ENCODE peak calls at places on chromosomes 7 and 10, in nine cellular contexts. L is transverse colon, E is A549, N is tibial nerve, M is sigmoid colon, G is GM12878, T is SK-N-SH, A is ovary, P is stomach. O is an unnamed sample.

GRCh38 chr7:90225181-90225580 is 13.6 kb downstream of the STEAP2 start:
- DNase-seq in N (no peak), M (no peak), P (no peak), G (no peak), T (no peak), L (no peak), E (no peak), A (no peak), O (no peak)

GRCh38 chr10:58856508-58857240 is 319.8 kb upstream of the PHYHIPL start:
- DNase-seq in A (no peak), P (no peak), N (no peak), M (no peak), L (no peak), T (no peak), E (peak), G (no peak), O (no peak)

GRCh38 chr10:60974463-60975149 is 30.6 kb upstream of the RHOBTB1 start:
- DNase-seq in A (no peak), N (no peak), P (no peak), E (no peak), L (no peak), M (no peak), T (no peak), G (no peak), O (no peak)

GRCh38 chr7:129882531-129882930 is 70.2 kb downstream of the UBE2H start:
- DNase-seq in M (no peak), L (no peak), G (no peak), A (no peak), N (no peak), T (no peak), E (no peak), P (no peak), O (no peak)

GRCh38 chr10:52774600-52775106 is 2.1 kb upstream of the MBL2 start:
- DNase-seq in L (no peak), P (no peak), E (no peak), N (no peak), G (no peak), M (no peak), T (no peak), A (no peak), O (no peak)

GRCh38 chr10:68271104-68271882 is 39.4 kb upstream of the ATOH7 start:
- DNase-seq in T (no peak), M (no peak), E (no peak), N (no peak), G (no peak), P (peak), L (no peak), A (no peak), O (no peak)

GRCh38 chr10:52566471-52567246 is 205.9 kb downstream of the MBL2 start:
- DNase-seq in N (no peak), T (peak), P (no peak), G (no peak), E (peak), M (no peak), A (no peak), L (no peak), O (no peak)

GRCh38 chr7:82740246-82740848 is 296.8 kb upstream of the CACNA2D1 start:
- DNase-seq in G (no peak), E (peak), L (peak), A (no peak), P (peak), N (no peak), M (no peak), T (peak), O (no peak)

GRCh38 chr10:44883581-44884331 is 27.4 kb upstream of the TMEM72 start:
- DNase-seq in G (no peak), A (no peak), N (no peak), P (no peak), T (no peak), L (no peak), M (no peak), E (no peak), O (no peak)

GRCh38 chr7:28114056-28114455 is 66.5 kb downstream of the JAZF1 start:
- DNase-seq in G (no peak), M (no peak), N (no peak), A (no peak), E (no peak), L (no peak), P (no peak), T (no peak), O (no peak)

GRCh38 chr10:132411561-132412253 is 14.7 kb downstream of the PWWP2B start:
- DNase-seq in A (peak), P (peak), L (peak), T (peak), N (no peak), G (no peak), E (no peak), M (no peak), O (no peak)

GRCh38 chr10:81116990-81117389 is 579.3 kb downstream of the SH2D4B start:
- DNase-seq in E (peak), A (no peak), T (peak), N (no peak), G (no peak), M (no peak), L (no peak), P (no peak), O (no peak)

GRCh38 chr7:130154501-130155317 is 50.5 kb downstream of the TMEM209 start:
- DNase-seq in A (peak), E (no peak), L (no peak), G (no peak), P (peak), T (peak), M (no peak), N (no peak), O (no peak)

GRCh38 chr7:129341838-129342806 is 92.1 kb upstream of the STRIP2 start:
- DNase-seq in G (no peak), E (no peak), P (no peak), M (no peak), T (no peak), A (no peak), L (no peak), N (no peak), O (no peak)

GRCh38 chr7:43559171-43559938 is 23.6 kb upstream of the STK17A start:
- DNase-seq in P (no peak), A (no peak), T (no peak), L (no peak), G (no peak), E (no peak), N (no peak), M (no peak), O (no peak)

GRCh38 chr10:110305767-110306451 is 1.2 kb upstream of the SMNDC1 start:
- DNase-seq in E (peak), N (no peak), M (no peak), L (peak), T (peak), G (peak), A (peak), P (peak), O (no peak)

GRCh38 chr10:115854740-115855435 is 418.1 kb downstream of the GFRA1 start:
- DNase-seq in T (no peak), A (no peak), N (no peak), G (no peak), P (no peak), L (no peak), E (no peak), M (no peak), O (no peak)

GRCh38 chr10:86888585-86889381 is 68.6 kb downstream of the MMRN2 start:
- DNase-seq in A (no peak), P (no peak), L (no peak), G (peak), T (no peak), E (no peak), N (no peak), M (no peak), O (no peak)

GRCh38 chr7:138246391-138246790 is 170.1 kb downstream of the AKR1D1 start:
- DNase-seq in A (no peak), M (no peak), L (no peak), T (no peak), G (no peak), E (no peak), N (no peak), P (no peak), O (no peak)

GRCh38 chr10:33880291-33880690 is 545.8 kb upstream of the NRP1 start:
- DNase-seq in L (no peak), N (no peak), E (no peak), P (no peak), G (no peak), T (no peak), M (no peak), A (no peak), O (no peak)

DNA sequence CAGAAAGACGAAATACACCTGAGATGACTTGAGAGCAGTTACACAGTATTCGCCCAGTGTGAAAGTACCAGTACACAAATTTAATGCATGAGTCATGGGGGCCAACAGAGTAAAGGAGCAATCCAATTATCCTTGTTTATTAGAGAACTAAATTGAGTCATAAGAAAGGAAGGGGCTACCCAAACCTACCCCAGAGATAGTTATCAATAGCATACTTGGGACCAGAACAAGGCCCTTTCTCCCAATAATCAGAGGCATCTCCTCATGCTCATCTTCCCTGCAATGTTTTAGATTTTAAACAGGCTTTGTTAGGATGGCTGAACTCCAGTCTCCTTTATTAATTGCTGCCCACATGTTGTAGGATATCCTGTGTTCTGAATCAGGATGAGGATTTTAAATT is 239.7 kb upstream of the LRGUK start:
- DNase-seq in P (no peak), E (no peak), L (no peak), N (no peak), T (peak), G (no peak), A (no peak), M (no peak), O (no peak)
- H3K4me3 ChIP-seq in P (no peak), E (no peak), L (no peak), N (no peak), T (no peak), G (no peak), A (no peak), M (no peak), O (no peak)

GRCh38 chr10:87973635-87974034 is 110.2 kb downstream of the PTEN start:
- DNase-seq in E (no peak), M (no peak), P (no peak), A (no peak), T (no peak), N (no peak), G (no peak), L (no peak), O (no peak)
- H3K27ac ChIP-seq in E (no peak), M (no peak), P (no peak), A (no peak), T (peak), N (no peak), G (no peak), L (no peak), O (no peak)

DNA sequence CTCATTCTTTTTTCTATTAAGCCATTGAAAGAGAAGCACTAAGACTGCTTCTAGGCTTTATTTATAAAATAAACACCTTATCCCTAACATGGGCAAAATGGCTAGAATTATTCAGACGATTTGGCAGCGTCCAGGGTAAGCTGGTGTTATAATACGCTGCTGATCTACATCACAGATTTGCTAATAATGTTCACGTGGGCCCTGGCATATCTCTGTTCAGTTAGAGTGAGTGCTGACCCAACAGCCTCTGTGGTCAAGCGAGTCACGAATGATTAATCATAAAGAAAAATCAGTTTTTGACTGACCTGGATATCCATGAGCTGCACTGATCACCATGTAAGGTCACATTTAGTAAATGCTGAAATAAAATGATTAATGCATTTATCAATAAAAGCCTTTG is 28.4 kb upstream of the CBLL1 start:
- DNase-seq in A (no peak), E (no peak), G (no peak), M (no peak), L (no peak), T (no peak), N (no peak), P (no peak), O (no peak)
- TF ChIP-seq EP300 in A (no peak), E (no peak), G (no peak), M (no peak), L (no peak), T (no peak), N (no peak), P (no peak), O (no peak)

GRCh38 chr10:98060079-98060478 is 29.7 kb upstream of the CRTAC1 start:
- DNase-seq in E (no peak), P (no peak), M (no peak), L (no peak), G (no peak), T (no peak), A (no peak), N (no peak), O (no peak)

GRCh38 chr10:98058311-98058710 is 27.9 kb upstream of the CRTAC1 start:
- DNase-seq in E (no peak), A (no peak), G (no peak), P (no peak), N (no peak), L (no peak), M (no peak), T (no peak), O (no peak)

GRCh38 chr10:98055875-98056516 is 25.6 kb upstream of the CRTAC1 start:
- DNase-seq in P (no peak), M (no peak), T (no peak), L (no peak), E (no peak), A (no peak), N (no peak), G (no peak), O (no peak)
- H3K4me3 ChIP-seq in P (no peak), M (no peak), T (no peak), L (no peak), E (no peak), A (no peak), N (no peak), G (no peak), O (no peak)

DNA sequence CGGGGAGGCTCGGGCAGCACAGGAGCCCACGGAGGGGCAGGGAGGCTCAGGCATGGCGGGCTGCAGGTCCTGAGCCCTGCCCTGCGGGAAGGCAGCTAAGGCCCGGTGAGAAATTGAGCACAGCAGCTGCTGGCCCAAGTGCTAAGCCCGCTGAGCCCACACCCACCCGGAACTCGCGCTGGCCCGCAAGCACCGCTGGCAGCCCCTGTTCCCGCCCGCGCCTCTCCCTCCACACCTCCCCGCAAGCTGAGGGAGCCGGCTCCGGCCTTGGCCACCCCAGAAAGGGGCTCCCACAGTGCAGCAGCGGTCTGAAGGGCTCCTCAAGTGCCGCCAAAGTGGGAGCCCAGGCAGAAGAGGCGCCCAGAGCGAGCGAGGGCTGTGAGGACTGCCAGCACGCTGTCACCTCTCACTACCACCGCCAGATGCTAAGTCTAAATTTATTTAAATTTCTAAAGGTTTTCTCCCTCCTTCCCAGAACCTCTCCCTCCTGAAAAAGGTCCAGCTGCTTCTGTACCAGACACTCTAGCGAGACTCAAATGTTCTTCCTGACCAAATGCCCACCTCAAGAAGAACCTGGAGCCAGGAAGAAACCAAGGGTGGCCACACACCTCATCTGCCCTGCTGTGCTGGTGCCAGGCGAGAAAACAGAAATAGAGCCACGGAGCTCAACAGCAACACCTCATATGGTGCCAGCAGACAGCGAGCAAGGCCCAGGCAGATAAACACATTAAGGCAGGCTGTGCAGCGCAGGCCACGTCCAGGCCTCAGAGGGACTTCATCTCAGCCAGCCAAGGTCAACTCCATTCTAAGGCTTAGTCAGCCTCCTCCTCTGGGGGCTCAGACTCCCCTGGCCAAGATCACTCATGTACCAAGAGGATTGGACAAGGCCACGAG is 47.0 kb downstream of the KCNMA1 start:
- DNase-seq in T (no peak), N (no peak), G (no peak), L (no peak), A (no peak), E (no peak), P (no peak), M (peak), O (no peak)
- H3K27ac ChIP-seq in T (no peak), N (no peak), G (no peak), L (peak), A (no peak), E (peak), P (peak), M (peak), O (no peak)

GRCh38 chr10:121610798-121611325 is 12.6 kb upstream of the FGFR2 start:
- DNase-seq in A (no peak), M (peak), G (no peak), L (no peak), T (no peak), E (no peak), N (no peak), P (no peak), O (peak)

GRCh38 chr10:121609426-121610380 is 11.5 kb upstream of the FGFR2 start:
- DNase-seq in P (no peak), L (no peak), A (no peak), M (peak), N (no peak), T (no peak), E (no peak), G (no peak), O (no peak)

GRCh38 chr10:121611431-121612159 is 13.4 kb upstream of the FGFR2 start:
- DNase-seq in N (no peak), E (no peak), A (no peak), G (no peak), L (no peak), T (peak), P (no peak), M (peak), O (no peak)

GRCh38 chr10:121607310-121608055 is 9.2 kb upstream of the FGFR2 start:
- DNase-seq in T (no peak), M (no peak), A (no peak), G (no peak), P (no peak), L (no peak), E (no peak), N (no peak), O (peak)

GRCh38 chr10:121608669-121609190 is 10.5 kb upstream of the FGFR2 start:
- DNase-seq in N (no peak), E (peak), G (no peak), T (peak), L (peak), P (peak), A (peak), M (peak), O (no peak)
- TF ChIP-seq EP300 in N (no peak), E (no peak), G (no peak), T (no peak), L (no peak), P (no peak), A (no peak), M (no peak), O (no peak)

GRCh38 chr7:133698127-133698526 is 429.0 kb upstream of the LRGUK start:
- DNase-seq in L (no peak), T (no peak), N (no peak), M (no peak), A (no peak), P (no peak), E (no peak), G (no peak), O (no peak)

GRCh38 chr7:133697585-133697984 is 429.6 kb upstream of the LRGUK start:
- DNase-seq in E (no peak), L (no peak), M (no peak), P (no peak), N (no peak), G (no peak), T (no peak), A (no peak), O (no peak)

GRCh38 chr7:133695976-133696531 is 431.1 kb upstream of the LRGUK start:
- DNase-seq in E (no peak), M (no peak), N (no peak), A (no peak), P (no peak), G (peak), T (no peak), L (no peak), O (no peak)

GRCh38 chr7:133702078-133702477 is 425.1 kb upstream of the LRGUK start:
- DNase-seq in G (no peak), E (no peak), N (no peak), T (no peak), M (no peak), L (no peak), A (no peak), P (no peak), O (no peak)

GRCh38 chr7:133699390-133699789 is 427.8 kb upstream of the LRGUK start:
- DNase-seq in L (no peak), T (no peak), A (no peak), N (no peak), P (no peak), M (no peak), E (no peak), G (no peak), O (no peak)
- H3K4me3 ChIP-seq in L (no peak), T (no peak), A (no peak), N (no peak), P (no peak), M (no peak), E (no peak), G (no peak), O (no peak)

DNA sequence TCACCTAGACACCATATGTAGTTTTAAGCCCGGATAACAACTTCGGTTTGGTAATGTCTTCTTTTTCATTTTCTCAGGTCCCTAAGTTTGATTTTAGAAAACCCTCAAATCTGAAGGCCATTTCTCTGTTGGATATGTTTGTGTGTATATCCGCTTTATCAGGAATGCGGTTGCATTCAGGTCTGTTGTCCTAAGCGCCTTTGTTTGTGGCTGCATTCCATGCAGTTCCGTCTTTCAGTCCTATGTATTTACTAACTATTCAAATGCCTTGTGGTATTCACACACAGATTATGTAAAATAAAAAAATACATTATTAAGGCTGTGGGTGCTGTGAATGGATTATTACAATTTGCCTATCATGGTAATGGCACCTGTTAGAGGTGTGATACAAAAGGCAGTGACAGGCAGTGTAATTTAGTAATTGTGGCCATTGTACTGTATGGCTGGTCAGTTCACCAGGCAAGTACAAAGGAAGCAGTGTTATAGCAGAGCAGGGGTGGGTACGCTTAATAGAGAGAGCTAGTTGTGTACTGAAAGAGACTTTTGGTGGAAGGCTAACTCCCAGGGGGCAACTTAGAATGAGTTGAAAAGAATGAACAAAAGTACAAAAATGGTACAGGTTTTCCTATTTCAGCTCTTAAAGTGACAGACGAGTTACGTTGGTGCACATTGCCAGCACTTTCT is 136.4 kb downstream of the VTI1A start:
- DNase-seq in G (no peak), L (no peak), P (no peak), T (no peak), N (no peak), E (no peak), M (no peak), A (no peak), O (no peak)
- H3K27ac ChIP-seq in G (no peak), L (no peak), P (no peak), T (peak), N (peak), E (peak), M (no peak), A (no peak), O (no peak)